ENCODE peak calls at places on chromosomes 6 and 20, in eight cellular contexts. One of them, this sample, is unnamed.

GRCh38 chr6:106788761-106789160 is 159.4 kb downstream of the QRSL1 start:
- DNase-seq in HEK293T: no peak
- DNase-seq in C1 segment of cervical spinal cord: no peak
- DNase-seq in left lung: no peak
- DNase-seq in GM03348: no peak
- DNase-seq in head of caudate nucleus: no peak
- DNase-seq in left kidney: peak; percentile 9
- DNase-seq in heart left ventricle: no peak
- DNase-seq in this sample: no peak

GRCh38 chr6:15246217-15247211 is 645 bp downstream of the JARID2 start:
- DNase-seq in HEK293T: no peak
- DNase-seq in C1 segment of cervical spinal cord: no peak
- DNase-seq in left lung: no peak
- DNase-seq in GM03348: no peak
- DNase-seq in head of caudate nucleus: no peak
- DNase-seq in left kidney: peak; percentile 41
- DNase-seq in heart left ventricle: no peak
- DNase-seq in this sample: peak; percentile 86

GRCh38 chr20:39607124-39607523 is 645.0 kb downstream of the DHX35 start:
- DNase-seq in HEK293T: no peak
- DNase-seq in C1 segment of cervical spinal cord: no peak
- DNase-seq in left lung: no peak
- DNase-seq in GM03348: no peak
- DNase-seq in head of caudate nucleus: no peak
- DNase-seq in left kidney: no peak
- DNase-seq in heart left ventricle: no peak
- DNase-seq in this sample: no peak

GRCh38 chr20:52192296-52193007 is 873 bp upstream of the ZFP64 start:
- DNase-seq in HEK293T: no peak
- DNase-seq in C1 segment of cervical spinal cord: peak; percentile 1
- DNase-seq in left lung: peak; percentile 49
- DNase-seq in GM03348: peak; percentile 11
- DNase-seq in head of caudate nucleus: peak; percentile 15
- DNase-seq in left kidney: peak; percentile 84
- DNase-seq in heart left ventricle: peak; percentile 55
- DNase-seq in this sample: no peak

GRCh38 chr20:12049125-12049524 is 131.4 kb downstream of the BTBD3 start:
- DNase-seq in HEK293T: no peak
- DNase-seq in C1 segment of cervical spinal cord: no peak
- DNase-seq in left lung: no peak
- DNase-seq in GM03348: peak; percentile 14
- DNase-seq in head of caudate nucleus: no peak
- DNase-seq in left kidney: no peak
- DNase-seq in heart left ventricle: no peak
- DNase-seq in this sample: no peak

GRCh38 chr20:41136695-41137411 is 490 bp upstream of the PLCG1 start:
- DNase-seq in HEK293T: peak; percentile 93
- DNase-seq in C1 segment of cervical spinal cord: peak; percentile 81
- DNase-seq in left lung: peak; percentile 87
- DNase-seq in GM03348: peak; percentile 99
- DNase-seq in head of caudate nucleus: peak; percentile 92
- DNase-seq in left kidney: peak; percentile 96
- DNase-seq in heart left ventricle: peak; percentile 92
- DNase-seq in this sample: peak; percentile 100

GRCh38 chr20:62306440-62307187 is 3.8 kb downstream of the ADRM1 start:
- DNase-seq in HEK293T: no peak
- DNase-seq in C1 segment of cervical spinal cord: no peak
- DNase-seq in left lung: no peak
- DNase-seq in GM03348: no peak
- DNase-seq in head of caudate nucleus: no peak
- DNase-seq in left kidney: no peak
- DNase-seq in heart left ventricle: no peak
- DNase-seq in this sample: peak; percentile 84

GRCh38 chr6:16257999-16258708 is 19.8 kb downstream of the GMPR start:
- DNase-seq in HEK293T: no peak
- DNase-seq in C1 segment of cervical spinal cord: peak; percentile 58
- DNase-seq in left lung: no peak
- DNase-seq in GM03348: no peak
- DNase-seq in head of caudate nucleus: peak; percentile 19
- DNase-seq in left kidney: peak; percentile 75
- DNase-seq in heart left ventricle: no peak
- DNase-seq in this sample: peak; percentile 62

GRCh38 chr6:69719602-69720193 is 77.1 kb downstream of the LMBRD1 start:
- DNase-seq in HEK293T: peak; percentile 11
- DNase-seq in C1 segment of cervical spinal cord: no peak
- DNase-seq in left lung: no peak
- DNase-seq in GM03348: peak; percentile 35
- DNase-seq in head of caudate nucleus: no peak
- DNase-seq in left kidney: peak; percentile 38
- DNase-seq in heart left ventricle: no peak
- DNase-seq in this sample: no peak

GRCh38 chr6:133291671-133292070 is 50.5 kb downstream of the EYA4 start:
- DNase-seq in HEK293T: no peak
- DNase-seq in C1 segment of cervical spinal cord: no peak
- DNase-seq in left lung: no peak
- DNase-seq in GM03348: no peak
- DNase-seq in head of caudate nucleus: no peak
- DNase-seq in left kidney: peak; percentile 9
- DNase-seq in heart left ventricle: no peak
- DNase-seq in this sample: peak; percentile 81

GRCh38 chr6:52726193-52726542 is 37.1 kb downstream of the GSTA2 start:
- DNase-seq in HEK293T: no peak
- DNase-seq in C1 segment of cervical spinal cord: no peak
- DNase-seq in left lung: no peak
- DNase-seq in GM03348: no peak
- DNase-seq in head of caudate nucleus: no peak
- DNase-seq in left kidney: no peak
- DNase-seq in heart left ventricle: no peak
- DNase-seq in this sample: no peak

GRCh38 chr6:153129873-153130514 is 1.1 kb downstream of the RGS17 start:
- DNase-seq in HEK293T: peak; percentile 47
- DNase-seq in C1 segment of cervical spinal cord: no peak
- DNase-seq in left lung: no peak
- DNase-seq in GM03348: peak; percentile 55
- DNase-seq in head of caudate nucleus: no peak
- DNase-seq in left kidney: peak; percentile 60
- DNase-seq in heart left ventricle: no peak
- DNase-seq in this sample: peak; percentile 93

GRCh38 chr20:1803216-1804128 is 91.7 kb upstream of the SIRPA start:
- DNase-seq in HEK293T: no peak
- DNase-seq in C1 segment of cervical spinal cord: peak; percentile 34
- DNase-seq in left lung: peak; percentile 81
- DNase-seq in GM03348: peak; percentile 55
- DNase-seq in head of caudate nucleus: peak; percentile 67
- DNase-seq in left kidney: peak; percentile 91
- DNase-seq in heart left ventricle: peak; percentile 79
- DNase-seq in this sample: peak; percentile 82

GRCh38 chr6:106223300-106223930 is 102.1 kb downstream of the ATG5 start:
- DNase-seq in HEK293T: peak; percentile 27
- DNase-seq in C1 segment of cervical spinal cord: no peak
- DNase-seq in left lung: peak; percentile 41
- DNase-seq in GM03348: peak; percentile 63
- DNase-seq in head of caudate nucleus: peak; percentile 59
- DNase-seq in left kidney: peak; percentile 77
- DNase-seq in heart left ventricle: peak; percentile 60
- DNase-seq in this sample: no peak

GRCh38 chr20:19609642-19610223 is 148.3 kb upstream of the RIN2 start:
- DNase-seq in HEK293T: no peak
- DNase-seq in C1 segment of cervical spinal cord: no peak
- DNase-seq in left lung: no peak
- DNase-seq in GM03348: no peak
- DNase-seq in head of caudate nucleus: no peak
- DNase-seq in left kidney: no peak
- DNase-seq in heart left ventricle: no peak
- DNase-seq in this sample: no peak

GRCh38 chr20:54078296-54078695 is 7.9 kb upstream of the BCAS1 start:
- DNase-seq in HEK293T: no peak
- DNase-seq in C1 segment of cervical spinal cord: no peak
- DNase-seq in left lung: no peak
- DNase-seq in GM03348: no peak
- DNase-seq in head of caudate nucleus: no peak
- DNase-seq in left kidney: no peak
- DNase-seq in heart left ventricle: no peak
- DNase-seq in this sample: no peak

GRCh38 chr6:107689190-107689589 is 134.9 kb downstream of the SCML4 start:
- DNase-seq in HEK293T: no peak
- DNase-seq in C1 segment of cervical spinal cord: no peak
- DNase-seq in left lung: no peak
- DNase-seq in GM03348: no peak
- DNase-seq in head of caudate nucleus: no peak
- DNase-seq in left kidney: no peak
- DNase-seq in heart left ventricle: no peak
- DNase-seq in this sample: no peak

GRCh38 chr20:17857639-17858449 is 110.8 kb downstream of the SNX5 start:
- DNase-seq in HEK293T: no peak
- DNase-seq in C1 segment of cervical spinal cord: no peak
- DNase-seq in left lung: no peak
- DNase-seq in GM03348: no peak
- DNase-seq in head of caudate nucleus: no peak
- DNase-seq in left kidney: no peak
- DNase-seq in heart left ventricle: no peak
- DNase-seq in this sample: no peak

GRCh38 chr6:31597006-31597405 is 4.2 kb upstream of the NCR3 start:
- DNase-seq in HEK293T: no peak
- DNase-seq in C1 segment of cervical spinal cord: no peak
- DNase-seq in left lung: no peak
- DNase-seq in GM03348: no peak
- DNase-seq in head of caudate nucleus: no peak
- DNase-seq in left kidney: no peak
- DNase-seq in heart left ventricle: no peak
- DNase-seq in this sample: peak; percentile 53

GRCh38 chr6:143619844-143620243 is 57.9 kb upstream of the PHACTR2 start:
- DNase-seq in HEK293T: no peak
- DNase-seq in C1 segment of cervical spinal cord: no peak
- DNase-seq in left lung: no peak
- DNase-seq in GM03348: no peak
- DNase-seq in head of caudate nucleus: no peak
- DNase-seq in left kidney: no peak
- DNase-seq in heart left ventricle: no peak
- DNase-seq in this sample: no peak

GRCh38 chr6:83403191-83403590 is 27.7 kb downstream of the ME1 start:
- DNase-seq in HEK293T: no peak
- DNase-seq in C1 segment of cervical spinal cord: no peak
- DNase-seq in left lung: no peak
- DNase-seq in GM03348: no peak
- DNase-seq in head of caudate nucleus: no peak
- DNase-seq in left kidney: no peak
- DNase-seq in heart left ventricle: no peak
- DNase-seq in this sample: no peak

GRCh38 chr20:50341050-50341449 is 150.4 kb downstream of the CEBPB start:
- DNase-seq in HEK293T: no peak
- DNase-seq in C1 segment of cervical spinal cord: no peak
- DNase-seq in left lung: no peak
- DNase-seq in GM03348: no peak
- DNase-seq in head of caudate nucleus: no peak
- DNase-seq in left kidney: no peak
- DNase-seq in heart left ventricle: no peak
- DNase-seq in this sample: no peak

GRCh38 chr20:25195962-25196700 is 619 bp downstream of the ENTPD6 start:
- DNase-seq in HEK293T: peak; percentile 34
- DNase-seq in C1 segment of cervical spinal cord: no peak
- DNase-seq in left lung: no peak
- DNase-seq in GM03348: no peak
- DNase-seq in head of caudate nucleus: peak; percentile 49
- DNase-seq in left kidney: peak; percentile 67
- DNase-seq in heart left ventricle: peak; percentile 51
- DNase-seq in this sample: peak; percentile 66

GRCh38 chr6:6713660-6714446 is 125.3 kb downstream of the LY86 start:
- DNase-seq in HEK293T: no peak
- DNase-seq in C1 segment of cervical spinal cord: no peak
- DNase-seq in left lung: no peak
- DNase-seq in GM03348: peak; percentile 86
- DNase-seq in head of caudate nucleus: no peak
- DNase-seq in left kidney: peak; percentile 57
- DNase-seq in heart left ventricle: no peak
- DNase-seq in this sample: no peak

GRCh38 chr6:7146079-7146828 is 38.5 kb downstream of the RREB1 start:
- DNase-seq in HEK293T: no peak
- DNase-seq in C1 segment of cervical spinal cord: no peak
- DNase-seq in left lung: peak; percentile 83
- DNase-seq in GM03348: peak; percentile 68
- DNase-seq in head of caudate nucleus: no peak
- DNase-seq in left kidney: peak; percentile 52
- DNase-seq in heart left ventricle: peak; percentile 56
- DNase-seq in this sample: peak; percentile 86

GRCh38 chr6:3351105-3351676 is 92.4 kb downstream of the PSMG4 start:
- DNase-seq in HEK293T: no peak
- DNase-seq in C1 segment of cervical spinal cord: no peak
- DNase-seq in left lung: no peak
- DNase-seq in GM03348: no peak
- DNase-seq in head of caudate nucleus: no peak
- DNase-seq in left kidney: peak; percentile 90
- DNase-seq in heart left ventricle: no peak
- DNase-seq in this sample: no peak

This sample was measured in osteoblast.